ENCODE peak calls at places on chromosomes 11 and 22, in ten cellular contexts. A is LHCN-M2; V is RCC 7860; D is CD8-positive, alpha-beta T cell; X is GM13976; F is upper lobe of right lung; Y is anterior cingulate cortex; J is nephron progenitor cell; C is stimulated activated CD4-positive, alpha-beta T cell treated with anti-CD3 and anti-CD28 coated beads, Interleukin-12 subunit alpha, Interleukin-12 subunit beta, amount 100 ng/mL, for 4 hours; G is astrocyte of the spinal cord. I is an unnamed sample.

GRCh38 chr11:113113801-113114451 is 152.7 kb downstream of the NCAM1 start:
- DNase-seq in J (no peak), D (no peak), A (no peak), Y (peak; percentile 39), C (no peak), G (no peak), F (no peak), V (no peak), X (no peak), I (no peak)

GRCh38 chr22:28799125-28799833 is 1.1 kb downstream of the XBP1 start:
- DNase-seq in G (peak; percentile 91), C (no peak), A (peak; percentile 81), X (peak; percentile 43), J (no peak), F (no peak), Y (no peak), D (no peak), V (peak; percentile 74), I (no peak)

GRCh38 chr22:30695351-30695762 is 683 bp downstream of the OSBP2 start:
- DNase-seq in J (no peak), F (no peak), G (no peak), V (no peak), Y (no peak), C (no peak), A (no peak), X (peak; percentile 27), D (no peak), I (no peak)

GRCh38 chr11:97419729-97420128 is 1029.9 kb downstream of the JRKL start:
- DNase-seq in C (no peak), D (no peak), A (no peak), Y (no peak), J (no peak), F (no peak), G (no peak), V (no peak), X (no peak), I (no peak)

GRCh38 chr22:45515678-45516077 is 13.0 kb downstream of the FBLN1 start:
- DNase-seq in C (no peak), J (no peak), X (no peak), G (no peak), F (no peak), A (no peak), D (no peak), V (no peak), Y (peak; percentile 36), I (no peak)

GRCh38 chr11:92735039-92735438 is 234.4 kb upstream of the MTNR1B start:
- DNase-seq in F (no peak), Y (no peak), X (no peak), V (no peak), D (no peak), C (no peak), G (no peak), A (no peak), J (no peak), I (no peak)

GRCh38 chr11:125062196-125062930 is 742 bp upstream of the SLC37A2 start:
- DNase-seq in Y (no peak), F (no peak), G (no peak), V (no peak), X (no peak), D (no peak), J (no peak), C (no peak), A (peak; percentile 6), I (no peak)

GRCh38 chr11:75107187-75107586 is 10.5 kb upstream of the OR2AT4 start:
- DNase-seq in G (no peak), C (no peak), X (no peak), F (no peak), J (no peak), V (peak; percentile 31), D (no peak), A (peak; percentile 44), Y (no peak), I (no peak)

GRCh38 chr11:91305402-91305801 is 919.2 kb upstream of the FAT3 start:
- DNase-seq in A (peak; percentile 49), D (no peak), X (no peak), J (no peak), V (no peak), C (no peak), F (no peak), G (no peak), Y (no peak), I (no peak)

GRCh38 chr11:68903631-68904457 is at the start of the genes IGHMBP2 and MRPL21:
- DNase-seq in A (peak; percentile 71), D (peak; percentile 87), G (peak; percentile 81), F (peak; percentile 94), X (peak; percentile 96), C (peak; percentile 87), V (peak; percentile 48), Y (peak; percentile 75), J (peak; percentile 86), I (no peak)

I was measured in vagina.